ENCODE peak calls at places on chromosomes 3 and 15, in seven cellular contexts. N is stomach; W is T47D; X is non-pigmented ciliary epithelial cell; D is T follicular helper cell; M is NCI-H1417; H is stimulated activated CD8-positive, alpha-beta memory T cell treated with anti-CD3 and anti-CD28 coated beads, Interleukin-4, amount 100 ng/mL, for 24 hours. E is an unnamed sample.

GRCh38 chr3:146507331-146508120 is 36.9 kb downstream of the PLSCR1 start:
- DNase-seq in N (no peak), W (no peak), X (no peak), D (no peak), M (no peak), H (no peak), E (no peak)

GRCh38 chr3:130925628-130926027 is 31.7 kb downstream of the ATP2C1 start:
- DNase-seq in N (no peak), W (no peak), X (no peak), D (no peak), M (no peak), H (no peak), E (no peak)

GRCh38 chr3:145898487-145898886 is 262.5 kb downstream of the PLOD2 start:
- DNase-seq in N (no peak), W (no peak), X (no peak), D (no peak), M (no peak), H (no peak), E (no peak)

GRCh38 chr3:71972031-71972430 is 187.1 kb upstream of the PROK2 start:
- DNase-seq in N (no peak), W (no peak), X (no peak), D (no peak), M (no peak), H (no peak), E (no peak)

GRCh38 chr3:173750095-173750494 is 352.6 kb downstream of the NLGN1 start:
- DNase-seq in N (no peak), W (no peak), X (no peak), D (no peak), M (peak), H (no peak), E (no peak)

GRCh38 chr3:197216914-197217313 is 81.5 kb downstream of the DLG1 start:
- DNase-seq in N (no peak), W (no peak), X (no peak), D (no peak), M (no peak), H (no peak), E (no peak)

GRCh38 chr3:128794788-128795649 is 69.0 kb downstream of the RAB7A start:
- DNase-seq in N (peak), W (peak), X (no peak), D (peak), M (peak), H (peak), E (no peak)

GRCh38 chr3:177672252-177672911 is 475.1 kb upstream of the TBL1XR1 start:
- DNase-seq in N (no peak), W (no peak), X (no peak), D (no peak), M (no peak), H (no peak), E (no peak)

GRCh38 chr3:29255854-29256696 is 24.8 kb upstream of the RBMS3 start:
- DNase-seq in N (no peak), W (no peak), X (no peak), D (no peak), M (no peak), H (no peak), E (no peak)

GRCh38 chr3:175432338-175433025 is 573.3 kb downstream of the NAALADL2 start:
- DNase-seq in N (no peak), W (no peak), X (peak), D (no peak), M (peak), H (no peak), E (no peak)

GRCh38 chr15:55741592-55742497 is 1.1 kb downstream of the PRTG start:
- DNase-seq in N (no peak), W (peak), X (no peak), D (no peak), M (peak), H (no peak), E (no peak)

GRCh38 chr3:46566040-46566631 is at the start of gene LRRC2:
- DNase-seq in N (peak), W (no peak), X (peak), D (no peak), M (peak), H (no peak), E (no peak)

GRCh38 chr15:99440029-99440428 is 125.8 kb upstream of the MEF2A start:
- DNase-seq in N (peak), W (no peak), X (no peak), D (no peak), M (no peak), H (no peak), E (no peak)

GRCh38 chr3:9583792-9584191 is 30.2 kb upstream of the LHFPL4 start:
- DNase-seq in N (no peak), W (no peak), X (no peak), D (no peak), M (no peak), H (no peak), E (no peak)

GRCh38 chr3:138381950-138382715 is 33.8 kb downstream of the MRAS start:
- DNase-seq in N (peak), W (peak), X (no peak), D (no peak), M (no peak), H (no peak), E (peak)

GRCh38 chr3:179811321-179812095 is 158.7 kb downstream of the USP13 start:
- DNase-seq in N (peak), W (peak), X (peak), D (no peak), M (peak), H (no peak), E (peak)

GRCh38 chr3:183427206-183428139 is 946 bp downstream of the MCF2L2 start:
- DNase-seq in N (no peak), W (no peak), X (no peak), D (no peak), M (peak), H (no peak), E (no peak)

GRCh38 chr3:32154180-32154579 is 47.8 kb downstream of the GPD1L start:
- DNase-seq in N (no peak), W (peak), X (no peak), D (no peak), M (no peak), H (no peak), E (no peak)

E was measured in kidney epithelial cell.